ENCODE peak calls at places on chromosomes 11 and 22, in eight cellular contexts. S is natural killer cell; F is neuronal stem cell; X is Calu3; V is stimulated activated CD8-positive, alpha-beta memory T cell treated with anti-CD3 and anti-CD28 coated beads, Interleukin-2, amount 100 ng/mL, for 48 hours; Z is PC-3; P is activated CD4-positive, alpha-beta T cell treated with anti-CD3 and anti-CD28 coated beads, Interleukin-2, amount 50 U/mL, for 4 hours; K is COR-L47. J is an unnamed sample.
A peak's percentile ranks its signal among the peaks of the same experiment; 100 is the strongest.

GRCh38 chr22:37353839-37354238 is 71.5 kb downstream of the CYTH4 start:
- DNase-seq in S (no peak), P (no peak), F (no peak), K (no peak), X (no peak), V (no peak), Z (no peak), J (no peak)

GRCh38 chr11:127492025-127492424 is 491.5 kb upstream of the KIRREL3 start:
- DNase-seq in Z (no peak), K (no peak), F (no peak), V (no peak), P (no peak), S (no peak), X (no peak), J (no peak)

GRCh38 chr11:94780432-94780831 is 12.3 kb downstream of the AMOTL1 start:
- DNase-seq in F (no peak), P (no peak), V (no peak), Z (no peak), S (no peak), K (no peak), X (no peak), J (no peak)

GRCh38 chr22:49026476-49027121 is 801.1 kb downstream of the BRD1 start:
- DNase-seq in F (no peak), X (no peak), V (no peak), S (no peak), K (no peak), P (no peak), Z (no peak), J (no peak)

GRCh38 chr22:43346521-43346929 is 3.4 kb upstream of the SCUBE1 start:
- DNase-seq in V (peak; percentile 61), Z (peak; percentile 50), X (peak; percentile 83), S (peak; percentile 69), K (peak; percentile 27), P (peak; percentile 64), F (peak; percentile 51), J (no peak)

GRCh38 chr11:35618497-35619029 is 303 bp downstream of the FJX1 start:
- DNase-seq in Z (peak; percentile 34), X (peak; percentile 64), V (no peak), F (peak; percentile 43), P (no peak), S (no peak), K (peak; percentile 39), J (no peak)

GRCh38 chr11:66311965-66312548 is 4.8 kb downstream of the CD248 start:
- DNase-seq in S (peak; percentile 95), V (peak; percentile 96), X (peak; percentile 90), P (peak; percentile 94), K (peak; percentile 94), F (peak; percentile 92), Z (peak; percentile 89), J (peak; percentile 92)

GRCh38 chr11:119727523-119728081 is 1.4 kb downstream of the NECTIN1 start:
- DNase-seq in F (peak; percentile 88), K (no peak), V (no peak), P (no peak), Z (peak; percentile 60), S (no peak), X (peak; percentile 55), J (no peak)

GRCh38 chr22:19960491-19961200 is 19.0 kb upstream of the TXNRD2 start:
- DNase-seq in S (no peak), Z (no peak), P (no peak), X (no peak), F (no peak), K (no peak), V (no peak), J (no peak)

GRCh38 chr22:39097098-39098020 is at the start of gene APOBEC3H:
- DNase-seq in P (no peak), X (peak; percentile 21), Z (peak; percentile 18), S (no peak), V (no peak), F (no peak), K (no peak), J (no peak)

GRCh38 chr11:749731-750130 is 2.5 kb downstream of the TALDO1 start:
- DNase-seq in V (no peak), S (no peak), F (no peak), K (no peak), Z (no peak), P (no peak), X (no peak), J (no peak)

GRCh38 chr11:63985812-63986155 is 454 bp upstream of the OTUB1 start:
- DNase-seq in P (peak; percentile 47), Z (no peak), X (peak; percentile 37), K (no peak), F (no peak), V (peak; percentile 63), S (peak; percentile 53), J (no peak)

GRCh38 chr11:119427279-119427678 is 4.3 kb upstream of the THY1 start:
- DNase-seq in S (no peak), X (no peak), P (no peak), V (no peak), K (no peak), Z (no peak), F (no peak), J (no peak)

GRCh38 chr11:45333506-45333971 is 47.4 kb upstream of the SYT13 start:
- DNase-seq in K (no peak), Z (peak; percentile 44), X (peak; percentile 27), P (no peak), V (no peak), F (no peak), S (no peak), J (no peak)

GRCh38 chr22:26923498-26923897 is 266.1 kb downstream of the MIAT start:
- DNase-seq in P (no peak), V (no peak), S (no peak), K (no peak), Z (no peak), F (no peak), X (no peak), J (no peak)

GRCh38 chr11:25037431-25037830 is 540.6 kb downstream of the LUZP2 start:
- DNase-seq in V (no peak), F (no peak), P (no peak), K (no peak), Z (no peak), X (no peak), S (no peak), J (no peak)

GRCh38 chr22:50268655-50269113 is 1.5 kb downstream of the MAPK11 start:
- DNase-seq in V (no peak), X (peak; percentile 62), K (peak; percentile 47), F (no peak), Z (no peak), S (no peak), P (no peak), J (no peak)

GRCh38 chr11:2988996-2989395 is 3.1 kb downstream of the NAP1L4 start:
- DNase-seq in P (no peak), Z (no peak), K (no peak), S (no peak), V (no peak), F (no peak), X (no peak), J (no peak)

GRCh38 chr22:20013382-20013871 is 3.2 kb downstream of the ARVCF start:
- DNase-seq in Z (no peak), F (peak; percentile 60), S (peak; percentile 52), V (peak; percentile 30), X (peak; percentile 73), P (no peak), K (peak; percentile 61), J (no peak)

GRCh38 chr22:50600967-50601668 is 525 bp downstream of the MAPK8IP2 start:
- DNase-seq in K (no peak), P (no peak), F (no peak), X (no peak), S (no peak), Z (no peak), V (no peak), J (no peak)

GRCh38 chr11:109015283-109015682 is 350.4 kb downstream of the DDX10 start:
- DNase-seq in Z (peak; percentile 91), P (no peak), S (no peak), V (no peak), K (no peak), X (no peak), F (no peak), J (no peak)

GRCh38 chr22:35913925-35914324 is 114.7 kb downstream of the RBFOX2 start:
- DNase-seq in X (no peak), K (no peak), Z (no peak), V (no peak), F (no peak), S (no peak), P (no peak), J (no peak)

GRCh38 chr22:35632902-35633301 is 15.3 kb upstream of the APOL6 start:
- DNase-seq in Z (no peak), X (no peak), S (no peak), K (no peak), F (no peak), V (no peak), P (no peak), J (no peak)

GRCh38 chr22:46067159-46068111 is 82.9 kb upstream of the PPARA start:
- DNase-seq in P (no peak), S (no peak), K (no peak), V (no peak), F (no peak), X (peak; percentile 26), Z (peak; percentile 36), J (no peak)

GRCh38 chr11:128626913-128627665 is 39.7 kb upstream of the ETS1 start:
- DNase-seq in S (no peak), X (no peak), V (no peak), P (no peak), K (no peak), Z (no peak), F (no peak), J (no peak)

GRCh38 chr11:74683279-74683871 is 47.9 kb downstream of the CHRDL2 start:
- DNase-seq in V (no peak), P (no peak), X (peak; percentile 15), F (peak; percentile 26), Z (no peak), S (no peak), K (no peak), J (no peak)

GRCh38 chr11:1460994-1461805 is 25.4 kb downstream of the MOB2 start:
- DNase-seq in Z (no peak), S (no peak), K (no peak), P (no peak), V (no peak), F (no peak), X (no peak), J (no peak)

GRCh38 chr22:38707346-38707745 is 1.6 kb downstream of the GTPBP1 start:
- DNase-seq in Z (peak; percentile 82), S (no peak), F (no peak), V (no peak), K (no peak), X (peak; percentile 20), P (no peak), J (no peak)

GRCh38 chr22:28819253-28820096 is 19.1 kb upstream of the XBP1 start:
- DNase-seq in Z (peak; percentile 12), K (peak; percentile 25), F (no peak), P (no peak), V (no peak), S (no peak), X (peak; percentile 60), J (no peak)

GRCh38 chr22:36927671-36928070 is 14.2 kb downstream of the CSF2RB start:
- DNase-seq in P (no peak), Z (no peak), K (no peak), X (no peak), V (no peak), F (no peak), S (no peak), J (no peak)

GRCh38 chr22:44545773-44546172 is 47.7 kb upstream of the RTL6 start:
- DNase-seq in P (no peak), X (no peak), F (no peak), S (no peak), Z (no peak), V (no peak), K (no peak), J (no peak)

GRCh38 chr22:35051034-35051535 is 14.9 kb upstream of the ISX start:
- DNase-seq in F (no peak), P (no peak), Z (no peak), S (no peak), X (no peak), V (no peak), K (peak; percentile 89), J (no peak)

GRCh38 chr22:26610072-26610958 is 7.5 kb downstream of the CRYBB1 start:
- DNase-seq in S (peak; percentile 35), Z (peak; percentile 73), K (no peak), P (peak; percentile 13), V (peak; percentile 42), X (no peak), F (no peak), J (no peak)

GRCh38 chr22:39999144-39999757 is 4.5 kb downstream of the FAM83F start:
- DNase-seq in P (no peak), Z (no peak), F (no peak), V (no peak), K (peak; percentile 20), X (peak; percentile 45), S (no peak), J (no peak)